ENCODE peak calls at places on chromosome 11, in five cellular contexts. D is IMR-90, J is BE2C, G is GM13977, X is stomach. Q is an unnamed sample.

GRCh38 chr11:11265994-11266606 is 87.0 kb downstream of the CSNK2A3 start:
- DNase-seq in D (peak), J (peak), G (peak), X (peak), Q (peak)

GRCh38 chr11:61587951-61588695 is 7.2 kb upstream of the SYT7 start:
- DNase-seq in D (no peak), J (peak), G (peak), X (peak), Q (peak)

GRCh38 chr11:125428486-125429173 is 67.4 kb downstream of the FEZ1 start:
- DNase-seq in D (no peak), J (no peak), G (no peak), X (no peak), Q (peak)

GRCh38 chr11:16191852-16192240 is 164.5 kb downstream of the SOX6 start:
- DNase-seq in D (no peak), J (peak), G (no peak), X (no peak), Q (no peak)

GRCh38 chr11:84498016-84498415 is 1129.1 kb downstream of the DLG2 start:
- DNase-seq in D (no peak), J (no peak), G (no peak), X (no peak), Q (no peak)

GRCh38 chr11:123822022-123822421 is 15.9 kb upstream of the OR6M1 start:
- DNase-seq in D (no peak), J (no peak), G (peak), X (no peak), Q (no peak)

GRCh38 chr11:117823941-117824420 is 563 bp downstream of the FXYD2 start:
- DNase-seq in D (no peak), J (no peak), G (no peak), X (no peak), Q (peak)

GRCh38 chr11:31102875-31103274 is 266.7 kb downstream of the DCDC1 start:
- DNase-seq in D (no peak), J (no peak), G (no peak), X (no peak), Q (no peak)

GRCh38 chr11:119470316-119471266 is 47.6 kb upstream of the THY1 start:
- DNase-seq in D (peak), J (peak), G (no peak), X (no peak), Q (no peak)

GRCh38 chr11:48150213-48150612 is 66.4 kb upstream of the OR4B1 start:
- DNase-seq in D (peak), J (no peak), G (no peak), X (no peak), Q (no peak)

GRCh38 chr11:88139865-88140264 is 35.4 kb downstream of the RAB38 start:
- DNase-seq in D (no peak), J (no peak), G (no peak), X (no peak), Q (no peak)

GRCh38 chr11:93524868-93525267 is 18.3 kb downstream of the SMCO4 start:
- DNase-seq in D (no peak), J (no peak), G (no peak), X (no peak), Q (no peak)

GRCh38 chr11:95802806-95803205 is 12.5 kb downstream of the CEP57 start:
- DNase-seq in D (no peak), J (no peak), G (no peak), X (no peak), Q (no peak)

GRCh38 chr11:111001986-111002616 is 243.4 kb upstream of the POU2AF2 start:
- DNase-seq in D (peak), J (no peak), G (no peak), X (no peak), Q (no peak)

GRCh38 chr11:56705784-56706396 is 7.0 kb downstream of the OR9G1 start:
- DNase-seq in D (no peak), J (no peak), G (no peak), X (no peak), Q (peak)

GRCh38 chr11:125305346-125305745 is 140.8 kb downstream of the PKNOX2 start:
- DNase-seq in D (no peak), J (no peak), G (no peak), X (no peak), Q (no peak)

GRCh38 chr11:1202776-1203504 is 19.9 kb upstream of the MUC5B start:
- DNase-seq in D (peak), J (peak), G (peak), X (peak), Q (peak)

GRCh38 chr11:47766363-47767227 is 546 bp downstream of the FNBP4 start:
- DNase-seq in D (peak), J (peak), G (peak), X (peak), Q (peak)

GRCh38 chr11:113725883-113726405 is 19.8 kb upstream of the TMPRSS5 start:
- DNase-seq in D (no peak), J (no peak), G (no peak), X (no peak), Q (no peak)

GRCh38 chr11:113728814-113729213 is 22.7 kb upstream of the TMPRSS5 start:
- DNase-seq in D (no peak), J (no peak), G (no peak), X (no peak), Q (peak)

GRCh38 chr11:113732092-113732491 is 26.0 kb upstream of the TMPRSS5 start:
- DNase-seq in D (no peak), J (no peak), G (no peak), X (no peak), Q (no peak)

GRCh38 chr11:113729456-113729855 is 23.3 kb upstream of the TMPRSS5 start:
- DNase-seq in D (peak), J (no peak), G (no peak), X (no peak), Q (no peak)

GRCh38 chr11:113730887-113731726 is 25.0 kb upstream of the TMPRSS5 start:
- DNase-seq in D (peak), J (peak), G (no peak), X (peak), Q (peak)
- TF ChIP-seq CTCF in D (peak), J (peak), G (peak), X (no peak), Q (peak)

GRCh38 chr11:34128824-34129223 is 23.4 kb downstream of the NAT10 start:
- DNase-seq in D (no peak), J (no peak), G (no peak), X (no peak), Q (no peak)
- TF ChIP-seq CTCF in D (no peak), J (no peak), G (no peak), X (no peak), Q (no peak)

DNA sequence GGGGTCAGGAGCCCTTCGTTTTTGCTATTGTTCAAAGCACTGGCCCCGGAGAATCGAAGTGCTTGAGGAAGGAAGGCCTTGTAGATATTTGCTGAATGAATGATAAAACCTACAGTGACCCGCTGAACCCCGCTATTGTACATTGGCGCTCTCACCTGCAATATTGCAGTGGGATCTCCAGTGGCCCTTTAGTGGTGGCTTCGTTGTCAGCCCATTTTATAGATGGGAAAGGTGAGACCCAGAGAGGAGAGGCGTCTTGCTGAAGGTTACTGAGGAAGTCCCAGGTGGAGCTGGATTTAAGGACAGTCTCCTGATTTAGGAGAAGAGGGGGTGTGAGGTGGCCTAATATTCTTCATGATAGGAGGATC is 1.2 kb downstream of the CDC42EP2 start:
- DNase-seq in D (no peak), J (no peak), G (no peak), X (no peak), Q (no peak)
- TF ChIP-seq CTCF in D (no peak), J (no peak), G (no peak), X (no peak), Q (no peak)

GRCh38 chr11:59769828-59770227 is 14.7 kb downstream of the STX3 start:
- DNase-seq in D (no peak), J (no peak), G (no peak), X (no peak), Q (no peak)
- TF ChIP-seq CTCF in D (no peak), J (no peak), G (no peak), X (no peak), Q (no peak)

DNA sequence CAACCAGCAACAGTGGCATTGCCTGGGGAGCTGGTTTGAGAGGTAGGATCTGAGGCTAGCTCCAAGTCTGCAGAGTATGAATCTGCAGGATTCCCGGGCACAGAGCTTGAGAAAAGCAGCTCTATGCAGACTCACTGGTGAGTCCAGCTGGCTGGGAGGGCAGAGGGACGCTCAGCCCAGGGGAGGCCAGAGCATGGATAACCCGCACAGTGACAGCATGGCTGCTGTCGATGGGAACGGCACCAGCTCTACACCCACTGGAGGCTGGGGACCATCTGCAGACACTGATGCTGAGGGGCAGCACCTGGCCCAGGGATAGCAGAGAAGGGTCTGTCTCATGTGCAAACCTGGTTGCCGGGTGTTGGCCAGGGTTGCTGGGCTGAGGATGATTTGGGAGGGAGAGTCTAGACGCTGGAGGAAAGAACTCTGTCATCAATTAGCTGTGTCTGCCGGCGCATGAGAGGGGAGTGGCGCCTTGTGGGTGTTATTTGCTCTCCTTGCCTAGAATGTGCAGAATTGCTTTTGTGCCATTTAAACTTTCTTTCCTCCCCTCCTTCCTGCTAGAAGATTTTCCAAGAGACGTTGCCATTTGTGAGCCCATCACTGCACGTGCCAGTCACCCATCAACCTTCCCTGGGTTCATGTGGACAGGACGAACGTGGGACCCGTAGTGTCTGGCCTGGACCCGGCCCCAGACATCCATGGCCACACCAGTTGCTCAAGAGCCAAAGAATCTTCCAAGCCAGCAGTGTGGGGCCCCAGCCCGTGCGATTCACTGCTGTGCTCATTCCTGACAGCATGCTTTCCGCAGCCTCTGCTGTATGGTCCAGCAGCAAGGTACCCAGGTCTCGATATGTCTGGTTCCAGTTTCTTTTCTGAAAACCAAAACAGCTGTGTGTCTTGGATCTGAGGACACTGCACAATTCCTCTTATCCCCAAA is 19.1 kb upstream of the LINC01488 start:
- DNase-seq in D (no peak), J (no peak), G (no peak), X (no peak), Q (no peak)
- TF ChIP-seq CTCF in D (no peak), J (no peak), G (no peak), X (no peak), Q (no peak)

Q was measured in NB4.